ENCODE peak calls at places on chromosome 13, in five cellular contexts. One of them, this sample, is unnamed.

GRCh38 chr13:99335603-99336002 is 28.4 kb upstream of the GPR183 start:
- DNase-seq in IMR-90: no peak
- DNase-seq in H1: peak
- DNase-seq in H9: no peak
- DNase-seq in mesenchymal stem cell: no peak
- DNase-seq in this sample: no peak

GRCh38 chr13:44092053-44092452 is 212.3 kb downstream of the LACC1 start:
- DNase-seq in IMR-90: no peak
- DNase-seq in H1: no peak
- DNase-seq in H9: no peak
- DNase-seq in mesenchymal stem cell: peak
- DNase-seq in this sample: no peak

GRCh38 chr13:110485604-110486003 is 75.9 kb downstream of the RAB20 start:
- DNase-seq in IMR-90: no peak
- DNase-seq in H1: peak
- DNase-seq in H9: peak
- DNase-seq in mesenchymal stem cell: peak
- DNase-seq in this sample: peak

GRCh38 chr13:51894239-51894638 is 32.5 kb downstream of the CCDC70 start:
- DNase-seq in IMR-90: no peak
- DNase-seq in H1: no peak
- DNase-seq in H9: peak
- DNase-seq in mesenchymal stem cell: no peak
- DNase-seq in this sample: no peak

GRCh38 chr13:90014038-90014437 is 1333.4 kb upstream of the MIR17HG start:
- DNase-seq in IMR-90: no peak
- DNase-seq in H1: no peak
- DNase-seq in H9: no peak
- DNase-seq in mesenchymal stem cell: no peak
- DNase-seq in this sample: no peak

GRCh38 chr13:99355267-99356215 is 48.3 kb upstream of the GPR183 start:
- DNase-seq in IMR-90: no peak
- DNase-seq in H1: peak
- DNase-seq in H9: no peak
- DNase-seq in mesenchymal stem cell: no peak
- DNase-seq in this sample: no peak

GRCh38 chr13:36395280-36395679 is 37.0 kb upstream of the CCNA1 start:
- DNase-seq in IMR-90: peak
- DNase-seq in H1: no peak
- DNase-seq in H9: no peak
- DNase-seq in mesenchymal stem cell: peak
- DNase-seq in this sample: no peak

GRCh38 chr13:99313473-99313872 is 6.3 kb upstream of the GPR183 start:
- DNase-seq in IMR-90: no peak
- DNase-seq in H1: no peak
- DNase-seq in H9: no peak
- DNase-seq in mesenchymal stem cell: no peak
- DNase-seq in this sample: peak

DNA sequence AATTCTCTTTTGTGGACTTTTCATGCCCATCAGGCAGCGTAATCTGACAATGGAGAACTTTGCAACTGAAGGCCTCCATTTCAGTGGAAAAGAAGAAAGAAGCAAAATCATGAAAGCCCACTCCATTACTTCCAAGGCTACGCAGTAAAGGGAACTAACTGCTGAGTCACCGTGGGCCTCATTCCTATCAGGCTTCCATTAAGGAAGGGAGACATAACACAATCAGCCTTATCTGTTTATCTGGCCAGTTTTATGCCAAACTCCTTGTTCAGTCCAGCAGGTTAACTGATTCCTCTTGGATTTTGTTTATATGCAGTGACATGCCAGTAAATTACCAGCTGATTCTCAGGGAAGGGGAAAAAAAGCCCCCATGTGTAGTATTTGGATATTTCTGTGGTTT is 56.8 kb upstream of the KATNAL1 start:
- DNase-seq in IMR-90: peak
- DNase-seq in H1: no peak
- DNase-seq in H9: no peak
- DNase-seq in mesenchymal stem cell: peak
- DNase-seq in this sample: no peak
- H2BK15ac ChIP-seq in IMR-90: peak
- H2BK15ac ChIP-seq in H1: no peak
- H2BK15ac ChIP-seq in H9: no peak
- H2BK15ac ChIP-seq in mesenchymal stem cell: no peak
- H2BK15ac ChIP-seq in this sample: no peak

DNA sequence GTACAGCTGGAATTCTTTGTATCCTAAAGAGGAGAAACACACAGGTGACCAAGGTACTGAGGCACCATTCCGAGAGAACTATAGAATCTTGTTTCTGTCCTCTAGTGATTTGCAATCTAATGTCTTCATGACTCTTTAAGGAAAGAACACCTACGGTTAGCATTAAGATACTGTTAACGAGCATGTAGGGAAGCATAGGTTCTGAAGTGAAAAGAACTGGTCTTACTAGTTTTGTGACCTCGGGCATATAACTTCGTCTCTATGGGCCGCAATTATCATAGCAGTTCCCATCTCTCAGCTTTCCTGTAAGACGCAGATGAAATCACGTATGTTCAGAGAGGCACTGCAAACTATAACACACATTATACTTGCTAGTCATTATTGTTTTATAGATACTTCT is 193.0 kb upstream of the NBEA start:
- DNase-seq in IMR-90: no peak
- DNase-seq in H1: no peak
- DNase-seq in H9: no peak
- DNase-seq in mesenchymal stem cell: no peak
- DNase-seq in this sample: no peak
- H2AFZ ChIP-seq in IMR-90: no peak
- H2AFZ ChIP-seq in H1: no peak
- H2AFZ ChIP-seq in H9: no peak
- H2AFZ ChIP-seq in mesenchymal stem cell: no peak
- H2AFZ ChIP-seq in this sample: no peak

DNA sequence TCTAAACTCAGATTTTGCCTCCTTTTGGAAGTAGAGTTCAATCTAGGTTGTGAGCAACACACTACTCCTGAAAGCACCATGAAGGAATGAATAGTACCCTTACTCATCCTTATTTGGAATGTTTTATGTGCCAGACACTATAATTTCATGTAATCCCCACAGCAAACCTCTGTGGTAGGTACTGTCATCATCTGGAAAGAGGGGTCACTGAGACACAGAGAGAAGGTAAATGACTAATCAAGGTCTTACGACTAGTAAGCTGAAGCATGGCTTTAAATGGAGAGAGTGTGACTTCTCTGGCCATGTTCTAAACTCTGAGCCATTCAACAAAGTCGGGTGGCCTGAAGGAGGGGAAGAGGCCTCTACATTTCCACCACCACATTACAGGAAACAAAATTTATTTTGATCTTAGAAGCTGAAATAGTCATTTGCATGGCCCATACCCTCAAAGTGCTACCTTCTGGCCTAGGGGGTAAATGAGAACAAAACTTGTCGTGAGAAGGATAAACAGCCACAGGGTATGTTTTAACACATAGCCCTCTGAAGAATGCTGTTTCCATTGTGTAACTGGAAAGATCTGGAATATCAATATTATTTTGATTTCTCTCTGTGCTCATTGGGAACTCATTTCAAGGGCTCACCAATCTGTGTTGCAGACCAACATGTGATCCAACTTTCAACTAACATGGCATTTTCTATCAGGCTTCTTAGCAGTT is 180.8 kb upstream of the RFC3 start:
- DNase-seq in IMR-90: peak
- DNase-seq in H1: no peak
- DNase-seq in H9: no peak
- DNase-seq in mesenchymal stem cell: no peak
- DNase-seq in this sample: no peak
- H2BK15ac ChIP-seq in IMR-90: peak
- H2BK15ac ChIP-seq in H1: no peak
- H2BK15ac ChIP-seq in H9: no peak
- H2BK15ac ChIP-seq in mesenchymal stem cell: no peak
- H2BK15ac ChIP-seq in this sample: no peak

DNA sequence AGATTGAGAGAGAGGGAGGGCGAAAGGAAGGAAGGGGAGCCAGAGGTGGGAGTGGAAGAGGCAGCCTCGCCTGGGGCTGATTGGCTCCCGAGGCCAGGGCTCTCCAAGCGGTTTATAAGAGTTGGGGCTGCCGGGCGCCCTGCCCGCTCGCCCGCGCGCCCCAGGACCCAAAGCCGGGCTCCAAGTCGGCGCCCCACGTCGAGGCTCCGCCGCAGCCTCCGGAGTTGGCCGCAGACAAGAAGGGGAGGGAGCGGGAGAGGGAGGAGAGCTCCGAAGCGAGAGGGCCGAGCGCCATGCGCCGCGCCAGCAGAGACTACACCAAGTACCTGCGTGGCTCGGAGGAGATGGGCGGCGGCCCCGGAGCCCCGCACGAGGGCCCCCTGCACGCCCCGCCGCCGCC is at the start of gene TNFSF11:
- DNase-seq in IMR-90: no peak
- DNase-seq in H1: peak
- DNase-seq in H9: peak
- DNase-seq in mesenchymal stem cell: no peak
- DNase-seq in this sample: no peak
- H2AFZ ChIP-seq in IMR-90: peak
- H2AFZ ChIP-seq in H1: peak
- H2AFZ ChIP-seq in H9: peak
- H2AFZ ChIP-seq in mesenchymal stem cell: peak
- H2AFZ ChIP-seq in this sample: peak

GRCh38 chr13:60334310-60334709 is 62.7 kb upstream of the TDRD3 start:
- DNase-seq in IMR-90: no peak
- DNase-seq in H1: no peak
- DNase-seq in H9: no peak
- DNase-seq in mesenchymal stem cell: no peak
- DNase-seq in this sample: no peak
- H2BK15ac ChIP-seq in IMR-90: no peak
- H2BK15ac ChIP-seq in H1: no peak
- H2BK15ac ChIP-seq in H9: no peak
- H2BK15ac ChIP-seq in mesenchymal stem cell: no peak
- H2BK15ac ChIP-seq in this sample: no peak

This sample was measured in neuronal stem cell.